ENCODE peak calls at places on chromosomes 1 and 21, in seven cellular contexts. One of them, this sample, is unnamed.
A peak's percentile ranks its signal among the peaks of the same experiment; 100 is the strongest.

GRCh38 chr1:175757381-175758015 is 14.1 kb upstream of the TNR start:
- DNase-seq in OCI-LY7: peak; percentile 63
- DNase-seq in GM10248: peak; percentile 69
- DNase-seq in endothelial cell: peak; percentile 78
- DNase-seq in uterus: no peak
- DNase-seq in IMR-90: no peak
- DNase-seq in transverse colon: peak; percentile 18
- DNase-seq in this sample: peak; percentile 37

GRCh38 chr1:71839876-71840275 is 442.5 kb downstream of the NEGR1 start:
- DNase-seq in GM10248: no peak
- DNase-seq in uterus: no peak
- DNase-seq in OCI-LY7: no peak
- DNase-seq in endothelial cell: no peak
- DNase-seq in transverse colon: no peak
- DNase-seq in IMR-90: no peak
- DNase-seq in this sample: no peak

GRCh38 chr1:23555949-23556640 is 3.2 kb downstream of the ID3 start:
- DNase-seq in endothelial cell: peak; percentile 29
- DNase-seq in uterus: no peak
- DNase-seq in OCI-LY7: peak; percentile 85
- DNase-seq in GM10248: no peak
- DNase-seq in transverse colon: peak; percentile 54
- DNase-seq in IMR-90: peak; percentile 86
- DNase-seq in this sample: no peak

GRCh38 chr1:112905420-112906154 is 50.4 kb downstream of the SLC16A1 start:
- DNase-seq in transverse colon: peak; percentile 74
- DNase-seq in uterus: no peak
- DNase-seq in endothelial cell: no peak
- DNase-seq in IMR-90: no peak
- DNase-seq in OCI-LY7: no peak
- DNase-seq in GM10248: no peak
- DNase-seq in this sample: peak; percentile 9

GRCh38 chr1:205582471-205583291 is 49.1 kb downstream of the ELK4 start:
- DNase-seq in IMR-90: no peak
- DNase-seq in transverse colon: peak; percentile 71
- DNase-seq in OCI-LY7: peak; percentile 38
- DNase-seq in uterus: no peak
- DNase-seq in endothelial cell: no peak
- DNase-seq in GM10248: no peak
- DNase-seq in this sample: peak; percentile 65

GRCh38 chr1:43914576-43915525 is 18.8 kb upstream of the ARTN start:
- DNase-seq in transverse colon: no peak
- DNase-seq in IMR-90: no peak
- DNase-seq in uterus: no peak
- DNase-seq in OCI-LY7: no peak
- DNase-seq in GM10248: no peak
- DNase-seq in endothelial cell: no peak
- DNase-seq in this sample: no peak

GRCh38 chr1:60922304-60922703 is 160.1 kb upstream of the NFIA start:
- DNase-seq in IMR-90: no peak
- DNase-seq in GM10248: no peak
- DNase-seq in endothelial cell: no peak
- DNase-seq in uterus: peak; percentile 25
- DNase-seq in transverse colon: peak; percentile 18
- DNase-seq in OCI-LY7: no peak
- DNase-seq in this sample: no peak

GRCh38 chr1:205041998-205042910 is 758 bp upstream of the CNTN2 start:
- DNase-seq in IMR-90: no peak
- DNase-seq in GM10248: no peak
- DNase-seq in endothelial cell: no peak
- DNase-seq in uterus: no peak
- DNase-seq in OCI-LY7: no peak
- DNase-seq in transverse colon: no peak
- DNase-seq in this sample: no peak

GRCh38 chr1:178093958-178094751 is at the start of gene RASAL2:
- DNase-seq in transverse colon: peak; percentile 66
- DNase-seq in OCI-LY7: no peak
- DNase-seq in endothelial cell: peak; percentile 74
- DNase-seq in uterus: peak; percentile 60
- DNase-seq in IMR-90: peak; percentile 46
- DNase-seq in GM10248: peak; percentile 64
- DNase-seq in this sample: peak; percentile 2

GRCh38 chr1:101022294-101022693 is 3.3 kb downstream of the DPH5 start:
- DNase-seq in endothelial cell: no peak
- DNase-seq in uterus: no peak
- DNase-seq in OCI-LY7: no peak
- DNase-seq in IMR-90: peak; percentile 77
- DNase-seq in GM10248: no peak
- DNase-seq in transverse colon: no peak
- DNase-seq in this sample: no peak

GRCh38 chr1:77313491-77313890 is 31.7 kb downstream of the AK5 start:
- DNase-seq in uterus: no peak
- DNase-seq in GM10248: no peak
- DNase-seq in transverse colon: no peak
- DNase-seq in endothelial cell: peak; percentile 38
- DNase-seq in OCI-LY7: peak; percentile 36
- DNase-seq in IMR-90: peak; percentile 15
- DNase-seq in this sample: peak; percentile 43

GRCh38 chr21:32364801-32365200 is 28.0 kb downstream of the URB1 start:
- DNase-seq in uterus: no peak
- DNase-seq in OCI-LY7: no peak
- DNase-seq in IMR-90: no peak
- DNase-seq in endothelial cell: no peak
- DNase-seq in transverse colon: no peak
- DNase-seq in GM10248: no peak
- DNase-seq in this sample: no peak

GRCh38 chr1:25517476-25518394 is 25.7 kb upstream of the LDLRAP1 start:
- DNase-seq in transverse colon: no peak
- DNase-seq in IMR-90: no peak
- DNase-seq in OCI-LY7: no peak
- DNase-seq in uterus: no peak
- DNase-seq in endothelial cell: no peak
- DNase-seq in GM10248: no peak
- DNase-seq in this sample: no peak

GRCh38 chr1:109391161-109391556 is 6.6 kb downstream of the SORT1 start:
- DNase-seq in transverse colon: no peak
- DNase-seq in IMR-90: peak; percentile 61
- DNase-seq in OCI-LY7: no peak
- DNase-seq in uterus: no peak
- DNase-seq in endothelial cell: no peak
- DNase-seq in GM10248: no peak
- DNase-seq in this sample: no peak

GRCh38 chr1:226973898-226974543 is 33.9 kb downstream of the COQ8A start:
- DNase-seq in endothelial cell: no peak
- DNase-seq in IMR-90: peak; percentile 24
- DNase-seq in transverse colon: peak; percentile 33
- DNase-seq in OCI-LY7: no peak
- DNase-seq in GM10248: no peak
- DNase-seq in uterus: peak; percentile 80
- DNase-seq in this sample: no peak

GRCh38 chr1:36092166-36092797 is 3.6 kb downstream of the ADPRS start:
- DNase-seq in transverse colon: no peak
- DNase-seq in uterus: no peak
- DNase-seq in GM10248: no peak
- DNase-seq in endothelial cell: no peak
- DNase-seq in IMR-90: no peak
- DNase-seq in OCI-LY7: no peak
- DNase-seq in this sample: no peak

GRCh38 chr1:2300851-2301606 is 72.9 kb downstream of the SKI start:
- DNase-seq in OCI-LY7: peak; percentile 90
- DNase-seq in uterus: no peak
- DNase-seq in IMR-90: peak; percentile 67
- DNase-seq in GM10248: peak; percentile 80
- DNase-seq in endothelial cell: no peak
- DNase-seq in transverse colon: peak; percentile 86
- DNase-seq in this sample: peak; percentile 98

GRCh38 chr1:17471393-17471792 is 31.9 kb upstream of the RCC2 start:
- DNase-seq in endothelial cell: no peak
- DNase-seq in GM10248: no peak
- DNase-seq in uterus: no peak
- DNase-seq in IMR-90: no peak
- DNase-seq in OCI-LY7: no peak
- DNase-seq in transverse colon: no peak
- DNase-seq in this sample: no peak

GRCh38 chr1:1782399-1783221 is 4.3 kb upstream of the NADK start:
- DNase-seq in IMR-90: peak; percentile 54
- DNase-seq in transverse colon: peak; percentile 86
- DNase-seq in uterus: peak; percentile 47
- DNase-seq in endothelial cell: no peak
- DNase-seq in GM10248: no peak
- DNase-seq in OCI-LY7: peak; percentile 60
- DNase-seq in this sample: peak; percentile 48

GRCh38 chr1:54959241-54959640 is 21.2 kb upstream of the TMEM61 start:
- DNase-seq in endothelial cell: no peak
- DNase-seq in OCI-LY7: no peak
- DNase-seq in uterus: no peak
- DNase-seq in transverse colon: no peak
- DNase-seq in GM10248: no peak
- DNase-seq in IMR-90: no peak
- DNase-seq in this sample: no peak

GRCh38 chr1:36864182-36865079 is 169.9 kb downstream of the GRIK3 start:
- DNase-seq in uterus: no peak
- DNase-seq in GM10248: peak; percentile 49
- DNase-seq in IMR-90: no peak
- DNase-seq in endothelial cell: peak; percentile 55
- DNase-seq in transverse colon: no peak
- DNase-seq in OCI-LY7: peak; percentile 66
- DNase-seq in this sample: peak; percentile 56

GRCh38 chr1:15246960-15247614 is at the start of gene FHAD1:
- DNase-seq in uterus: peak; percentile 47
- DNase-seq in IMR-90: peak; percentile 17
- DNase-seq in endothelial cell: peak; percentile 77
- DNase-seq in OCI-LY7: peak; percentile 48
- DNase-seq in transverse colon: peak; percentile 70
- DNase-seq in GM10248: peak; percentile 75
- DNase-seq in this sample: peak; percentile 71

GRCh38 chr1:54398963-54399528 is 7.1 kb downstream of the SSBP3 start:
- DNase-seq in transverse colon: no peak
- DNase-seq in IMR-90: no peak
- DNase-seq in GM10248: no peak
- DNase-seq in OCI-LY7: no peak
- DNase-seq in endothelial cell: no peak
- DNase-seq in uterus: no peak
- DNase-seq in this sample: peak; percentile 59

GRCh38 chr1:246280551-246280950 is 226.5 kb downstream of the SMYD3 start:
- DNase-seq in transverse colon: no peak
- DNase-seq in IMR-90: peak; percentile 60
- DNase-seq in endothelial cell: peak; percentile 14
- DNase-seq in OCI-LY7: no peak
- DNase-seq in uterus: no peak
- DNase-seq in GM10248: no peak
- DNase-seq in this sample: peak; percentile 1

GRCh38 chr1:19682257-19682656 is 17.6 kb downstream of the HTR6 start:
- DNase-seq in IMR-90: peak; percentile 93
- DNase-seq in endothelial cell: no peak
- DNase-seq in transverse colon: no peak
- DNase-seq in uterus: no peak
- DNase-seq in OCI-LY7: no peak
- DNase-seq in GM10248: no peak
- DNase-seq in this sample: no peak

GRCh38 chr1:46595127-46595526 is 8.9 kb downstream of the MKNK1 start:
- DNase-seq in GM10248: no peak
- DNase-seq in OCI-LY7: no peak
- DNase-seq in uterus: no peak
- DNase-seq in IMR-90: no peak
- DNase-seq in transverse colon: peak; percentile 57
- DNase-seq in endothelial cell: no peak
- DNase-seq in this sample: no peak

GRCh38 chr1:215146252-215146975 is 63.9 kb downstream of the KCNK2 start:
- DNase-seq in GM10248: no peak
- DNase-seq in endothelial cell: peak; percentile 7
- DNase-seq in uterus: no peak
- DNase-seq in IMR-90: peak; percentile 64
- DNase-seq in OCI-LY7: no peak
- DNase-seq in transverse colon: peak; percentile 13
- DNase-seq in this sample: peak; percentile 12
- TF ChIP-seq CTCF in GM10248: peak; percentile 16
- TF ChIP-seq CTCF in endothelial cell: no peak
- TF ChIP-seq CTCF in uterus: peak; percentile 11
- TF ChIP-seq CTCF in IMR-90: peak; percentile 74
- TF ChIP-seq CTCF in OCI-LY7: no peak
- TF ChIP-seq CTCF in transverse colon: peak; percentile 20
- TF ChIP-seq CTCF in this sample: no peak

GRCh38 chr1:196677781-196678509 is 26.1 kb downstream of the CFH start:
- DNase-seq in OCI-LY7: no peak
- DNase-seq in GM10248: no peak
- DNase-seq in uterus: no peak
- DNase-seq in transverse colon: no peak
- DNase-seq in IMR-90: peak; percentile 22
- DNase-seq in endothelial cell: no peak
- DNase-seq in this sample: no peak
- TF ChIP-seq CTCF in OCI-LY7: no peak
- TF ChIP-seq CTCF in GM10248: no peak
- TF ChIP-seq CTCF in uterus: no peak
- TF ChIP-seq CTCF in transverse colon: no peak
- TF ChIP-seq CTCF in IMR-90: no peak
- TF ChIP-seq CTCF in endothelial cell: no peak
- TF ChIP-seq CTCF in this sample: no peak

GRCh38 chr1:87473203-87473661 is 144.6 kb downstream of the LMO4 start:
- DNase-seq in GM10248: no peak
- DNase-seq in IMR-90: no peak
- DNase-seq in uterus: no peak
- DNase-seq in transverse colon: no peak
- DNase-seq in OCI-LY7: no peak
- DNase-seq in endothelial cell: no peak
- DNase-seq in this sample: no peak

GRCh38 chr1:87472716-87473115 is 144.0 kb downstream of the LMO4 start:
- DNase-seq in uterus: no peak
- DNase-seq in transverse colon: no peak
- DNase-seq in IMR-90: no peak
- DNase-seq in endothelial cell: no peak
- DNase-seq in GM10248: no peak
- DNase-seq in OCI-LY7: no peak
- DNase-seq in this sample: no peak

GRCh38 chr1:87474098-87474497 is 145.4 kb downstream of the LMO4 start:
- DNase-seq in OCI-LY7: no peak
- DNase-seq in IMR-90: no peak
- DNase-seq in endothelial cell: no peak
- DNase-seq in uterus: no peak
- DNase-seq in GM10248: no peak
- DNase-seq in transverse colon: no peak
- DNase-seq in this sample: no peak

DNA sequence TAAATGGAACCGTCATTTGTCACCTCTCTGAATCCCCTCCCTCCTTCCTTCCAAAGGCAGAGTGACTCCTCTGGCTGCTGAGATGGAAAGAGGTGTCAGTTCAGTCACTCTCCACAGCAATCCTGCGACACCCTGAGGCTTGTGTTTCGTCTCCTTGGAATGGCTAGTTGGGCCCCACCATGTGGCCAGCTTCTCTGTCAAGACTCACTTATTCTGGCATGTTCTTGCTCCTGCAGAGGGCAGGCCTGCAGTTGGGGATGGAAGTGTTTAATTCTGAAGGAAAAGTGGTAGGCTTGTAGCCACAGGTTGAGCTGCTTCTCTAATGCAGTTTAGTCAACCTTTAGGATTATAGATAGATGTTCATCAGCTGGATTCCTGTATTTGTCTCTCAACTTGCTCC is 149.6 kb downstream of the LMO4 start:
- DNase-seq in GM10248: no peak
- DNase-seq in transverse colon: peak; percentile 14
- DNase-seq in uterus: peak; percentile 14
- DNase-seq in endothelial cell: peak; percentile 7
- DNase-seq in IMR-90: peak; percentile 34
- DNase-seq in OCI-LY7: no peak
- DNase-seq in this sample: no peak
- TF ChIP-seq CTCF in GM10248: peak; percentile 10
- TF ChIP-seq CTCF in transverse colon: peak; percentile 7
- TF ChIP-seq CTCF in uterus: no peak
- TF ChIP-seq CTCF in endothelial cell: no peak
- TF ChIP-seq CTCF in IMR-90: no peak
- TF ChIP-seq CTCF in OCI-LY7: no peak
- TF ChIP-seq CTCF in this sample: no peak

GRCh38 chr1:168920456-168921094 is 185.9 kb upstream of the ATP1B1 start:
- DNase-seq in endothelial cell: no peak
- DNase-seq in GM10248: no peak
- DNase-seq in uterus: peak; percentile 26
- DNase-seq in IMR-90: peak; percentile 26
- DNase-seq in transverse colon: no peak
- DNase-seq in OCI-LY7: no peak
- DNase-seq in this sample: no peak
- TF ChIP-seq CTCF in endothelial cell: no peak
- TF ChIP-seq CTCF in GM10248: no peak
- TF ChIP-seq CTCF in uterus: no peak
- TF ChIP-seq CTCF in IMR-90: no peak
- TF ChIP-seq CTCF in transverse colon: no peak
- TF ChIP-seq CTCF in OCI-LY7: no peak
- TF ChIP-seq CTCF in this sample: no peak